ENCODE peak calls at places on chromosomes 16 and 17, in six cellular contexts. A is PC-3, N is SK-N-SH, J is A549, Z is left lung, I is aorta. F is an unnamed sample.
A peak's percentile ranks its signal among the peaks of the same experiment; 100 is the strongest.

GRCh38 chr17:65515512-65515911 is 45.9 kb downstream of the AXIN2 start:
- DNase-seq in I (no peak), N (no peak), A (no peak), J (no peak), Z (no peak), F (no peak)

GRCh38 chr17:2755941-2756724 is 6.7 kb upstream of the CCDC92B start:
- DNase-seq in I (no peak), A (no peak), Z (no peak), N (no peak), J (no peak), F (no peak)

GRCh38 chr17:35715416-35715815 is 16.0 kb upstream of the RASL10B start:
- DNase-seq in J (no peak), I (no peak), Z (no peak), N (no peak), A (no peak), F (no peak)

GRCh38 chr17:11240041-11240801 is 792 bp upstream of the SHISA6 start:
- DNase-seq in A (no peak), I (no peak), Z (no peak), J (no peak), N (peak; percentile 54), F (no peak)

GRCh38 chr17:38734235-38734633 is 4.1 kb downstream of the CISD3 start:
- DNase-seq in N (no peak), Z (no peak), A (no peak), J (no peak), I (no peak), F (no peak)

GRCh38 chr17:81335388-81336157 is 40.5 kb upstream of the SLC38A10 start:
- DNase-seq in N (no peak), I (no peak), J (no peak), A (peak; percentile 55), Z (no peak), F (no peak)

GRCh38 chr17:80433916-80434666 is 19.1 kb downstream of the ENDOV start:
- DNase-seq in J (no peak), N (no peak), I (peak; percentile 33), Z (no peak), A (no peak), F (no peak)

GRCh38 chr16:86554917-86555762 is at the start of gene MTHFSD:
- DNase-seq in I (peak; percentile 96), A (peak; percentile 88), N (peak; percentile 99), Z (peak; percentile 93), J (peak; percentile 92), F (peak; percentile 90)

GRCh38 chr17:61431594-61432311 is 20.5 kb upstream of the TBX4 start:
- DNase-seq in J (no peak), A (no peak), Z (no peak), I (no peak), N (no peak), F (no peak)

GRCh38 chr17:51676691-51677487 is 416.5 kb downstream of the UTP18 start:
- DNase-seq in Z (no peak), I (no peak), J (no peak), A (no peak), N (no peak), F (no peak)

GRCh38 chr16:57993452-57993851 is 7.0 kb downstream of the ZNF319 start:
- DNase-seq in I (no peak), A (no peak), N (no peak), J (no peak), Z (no peak), F (no peak)

GRCh38 chr17:58991718-58992331 is 114.9 kb downstream of the TRIM37 start:
- DNase-seq in J (no peak), N (no peak), I (no peak), Z (peak; percentile 55), A (peak; percentile 14), F (no peak)

GRCh38 chr17:17570798-17571716 is 20.5 kb downstream of the PEMT start:
- DNase-seq in A (no peak), Z (no peak), N (no peak), J (no peak), I (no peak), F (no peak)

GRCh38 chr17:50018909-50019308 is 23.9 kb upstream of the DLX3 start:
- DNase-seq in J (no peak), Z (no peak), A (no peak), N (no peak), I (no peak), F (no peak)

GRCh38 chr16:12028220-12028619 is 51.7 kb downstream of the SNX29 start:
- DNase-seq in A (no peak), Z (no peak), I (no peak), N (no peak), J (no peak), F (no peak)

GRCh38 chr17:35795007-35795870 is at the start of gene MMP28:
- DNase-seq in N (peak; percentile 86), I (no peak), A (peak; percentile 40), J (peak; percentile 70), Z (no peak), F (no peak)

GRCh38 chr16:54431041-54431996 is 144.7 kb upstream of the IRX3 start:
- DNase-seq in Z (no peak), J (no peak), N (no peak), I (no peak), A (peak; percentile 12), F (no peak)

GRCh38 chr17:72876413-72876812 is 216.1 kb downstream of the SLC39A11 start:
- DNase-seq in J (no peak), N (no peak), I (no peak), Z (no peak), A (no peak), F (no peak)

GRCh38 chr17:59954856-59955255 is 9.7 kb downstream of the RNFT1 start:
- DNase-seq in Z (no peak), I (no peak), A (no peak), N (no peak), J (no peak), F (no peak)

GRCh38 chr16:8859913-8860881 is 8.6 kb downstream of the CARHSP1 start:
- DNase-seq in J (no peak), A (no peak), N (no peak), Z (peak; percentile 34), I (peak; percentile 57), F (peak; percentile 74)

GRCh38 chr17:41054025-41054424 is 1.0 kb downstream of the KRTAP2-2 start:
- DNase-seq in I (no peak), J (no peak), Z (no peak), A (no peak), N (no peak), F (no peak)

GRCh38 chr17:41048441-41048840 is 1.3 kb upstream of the KRTAP2-1 start:
- DNase-seq in I (no peak), Z (no peak), N (no peak), A (peak; percentile 78), J (no peak), F (no peak)

GRCh38 chr17:41052594-41052993 is 2.4 kb downstream of the KRTAP2-2 start:
- DNase-seq in N (no peak), J (no peak), I (no peak), Z (no peak), A (no peak), F (no peak)

DNA sequence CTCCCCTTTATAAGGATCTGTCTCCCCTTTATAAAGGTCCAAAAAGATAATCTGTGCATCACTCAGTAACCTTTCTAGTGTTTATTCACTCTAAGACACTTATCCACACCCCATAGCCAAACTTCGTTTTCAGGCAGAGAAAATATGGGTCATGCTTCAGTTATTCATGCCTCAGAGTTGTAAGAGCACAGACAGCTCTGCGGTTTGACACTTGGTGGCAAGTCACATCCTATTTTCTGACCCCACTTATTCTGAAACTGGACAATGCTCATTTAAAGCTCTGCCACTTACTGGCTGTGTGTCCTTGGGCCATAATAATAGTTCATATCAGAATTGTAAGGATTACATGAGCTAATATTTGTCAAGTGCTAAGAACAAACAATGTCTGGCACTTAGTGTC is 2.0 kb upstream of the KRTAP2-1 start:
- DNase-seq in A (peak; percentile 80), Z (no peak), J (no peak), N (no peak), I (no peak), F (no peak)
- H3K27ac ChIP-seq in A (peak overlapping the region; percentile 80), Z (no peak overlapping the region), J (no peak overlapping the region), N (no peak overlapping the region), I (no peak overlapping the region), F (no peak overlapping the region)

GRCh38 chr17:34370376-34370996 is 7.5 kb upstream of the CCL1 start:
- DNase-seq in A (no peak), Z (no peak), N (no peak), I (no peak), J (no peak), F (no peak)

GRCh38 chr17:34367486-34368270 is 4.6 kb upstream of the CCL1 start:
- DNase-seq in I (no peak), A (no peak), N (no peak), J (no peak), Z (no peak), F (no peak)

GRCh38 chr17:34369196-34369500 is 6.1 kb upstream of the CCL1 start:
- DNase-seq in N (no peak), J (no peak), I (no peak), Z (no peak), A (no peak), F (no peak)

GRCh38 chr17:34369571-34369970 is 6.5 kb upstream of the CCL1 start:
- DNase-seq in I (no peak), N (no peak), J (no peak), A (no peak), Z (no peak), F (no peak)

DNA sequence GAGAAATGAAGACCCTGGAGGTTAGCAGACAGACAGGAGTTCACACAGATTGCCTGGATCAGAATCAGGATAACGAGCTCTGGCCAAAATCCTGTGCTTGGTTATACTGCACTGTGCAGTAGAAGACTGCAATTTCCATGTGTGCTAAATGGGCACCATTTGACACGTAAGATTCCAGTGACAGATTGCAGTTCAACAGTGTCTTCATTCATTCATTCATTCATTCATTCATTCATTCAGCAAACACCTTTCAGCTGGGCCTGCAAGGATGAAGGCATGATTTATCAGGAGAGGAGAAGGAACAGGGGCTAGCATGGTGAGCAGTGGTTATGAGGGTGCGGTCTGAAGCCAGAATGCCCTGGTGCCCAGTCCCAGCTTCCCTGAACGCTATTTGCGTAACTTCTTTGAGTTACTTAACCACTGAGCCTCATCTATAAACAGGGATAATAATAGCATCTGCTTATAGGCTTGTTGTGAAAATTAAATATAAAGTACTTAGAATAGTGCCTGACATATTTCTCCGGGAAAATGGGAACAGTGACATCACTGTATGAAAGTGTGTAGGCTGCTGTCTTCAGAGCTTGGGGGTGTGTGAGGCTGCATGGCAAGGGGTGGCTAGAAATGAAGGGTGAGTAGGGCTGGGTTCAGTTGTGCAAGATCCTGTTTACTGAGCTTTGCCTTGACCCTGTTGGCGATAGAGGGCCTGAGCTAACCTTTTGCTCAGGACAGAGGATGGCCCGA is 5.6 kb upstream of the CCL1 start:
- DNase-seq in N (no peak), A (no peak), I (no peak), J (no peak), Z (no peak), F (no peak)
- H3K4me1 ChIP-seq in N (no peaks in the 10 kb centered on the region), A (no peaks in the 10 kb centered on the region), I (no peaks in the 10 kb centered on the region), J (no peaks in the 10 kb centered on the region), Z (peaks cover 43% of the 10 kb centered on the region), F (no peaks in the 10 kb centered on the region)

GRCh38 chr16:89646270-89646669 is 11.2 kb downstream of the CHMP1A start:
- DNase-seq in A (no peak), Z (no peak), I (no peak), J (no peak), N (no peak), F (no peak)
- H3K27ac ChIP-seq in A (no peak overlapping the region), Z (no peak overlapping the region), I (no peak overlapping the region), J (no peak overlapping the region), N (no peak overlapping the region), F (no peak overlapping the region)

DNA sequence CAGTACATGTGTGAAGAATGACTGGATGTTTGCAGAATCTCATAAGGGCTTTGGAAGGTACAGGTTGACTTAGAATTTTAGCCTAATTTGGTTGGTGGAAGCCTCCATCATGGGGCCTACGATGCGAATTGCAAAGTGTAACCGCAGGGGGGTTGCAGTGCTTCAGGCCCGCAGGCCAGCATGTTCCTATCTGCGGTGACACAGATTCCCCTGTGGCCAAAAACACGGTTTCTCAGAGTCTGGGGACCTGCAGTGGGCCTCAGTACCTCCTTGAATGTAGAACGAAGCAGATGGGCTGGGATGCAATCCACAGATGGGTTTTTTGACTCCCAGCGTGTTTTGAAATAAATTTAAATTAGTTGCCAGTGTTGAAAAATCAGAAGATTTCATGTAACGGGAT is 34.7 kb downstream of the KIAA0513 start:
- DNase-seq in J (no peak), N (no peak), A (no peak), Z (no peak), I (no peak), F (no peak)
- H3K4me1 ChIP-seq in J (no peaks in the 10 kb centered on the region), N (no peaks in the 10 kb centered on the region), A (no peaks in the 10 kb centered on the region), Z (peaks cover 55% of the 10 kb centered on the region), I (no peaks in the 10 kb centered on the region), F (no peaks in the 10 kb centered on the region)

F was measured in gastrocnemius medialis.